ENCODE peak calls at places on chromosomes 1 and 21, in five cellular contexts. D is BE2C, V is ovary, U is uterus, F is psoas muscle. L is an unnamed sample.

GRCh38 chr1:234782057-234782800 is 172.3 kb upstream of the IRF2BP2 start:
- DNase-seq in F (no peak), V (no peak), D (no peak), U (no peak), L (no peak)

GRCh38 chr1:15728937-15729657 is 7.0 kb upstream of the SLC25A34 start:
- DNase-seq in F (no peak), U (no peak), V (no peak), D (no peak), L (no peak)

GRCh38 chr1:82646336-82646735 is 845.6 kb downstream of the ADGRL2 start:
- DNase-seq in U (no peak), D (no peak), V (no peak), F (no peak), L (no peak)

GRCh38 chr1:3688836-3689750 is 36.8 kb downstream of the TP73 start:
- DNase-seq in F (no peak), V (no peak), D (no peak), U (no peak), L (no peak)

GRCh38 chr1:54549181-54549924 is 1.3 kb downstream of the ACOT11 start:
- DNase-seq in D (no peak), F (no peak), V (no peak), U (no peak), L (no peak)

GRCh38 chr1:204398197-204399125 is 13.2 kb downstream of the PPP1R15B start:
- DNase-seq in F (no peak), D (peak; percentile 81), U (no peak), V (peak; percentile 32), L (peak; percentile 75)

GRCh38 chr21:18298228-18298627 is 53.6 kb downstream of the CHODL start:
- DNase-seq in V (no peak), F (no peak), D (no peak), U (no peak), L (no peak)

GRCh38 chr1:32903991-32904776 is 3.0 kb upstream of the TMEM54 start:
- DNase-seq in F (no peak), V (no peak), U (no peak), D (no peak), L (no peak)

GRCh38 chr1:56095924-56096655 is 483.3 kb downstream of the PLPP3 start:
- DNase-seq in U (no peak), F (peak; percentile 29), D (no peak), V (no peak), L (no peak)

GRCh38 chr1:109786531-109787021 is 22.9 kb upstream of the EPS8L3 start:
- DNase-seq in D (no peak), F (no peak), U (peak; percentile 20), V (no peak), L (peak; percentile 58)

GRCh38 chr1:40030528-40031135 is 9.9 kb upstream of the CAP1 start:
- DNase-seq in F (no peak), D (no peak), V (no peak), U (no peak), L (no peak)

GRCh38 chr1:225754940-225755635 is 22.5 kb upstream of the SRP9 start:
- DNase-seq in V (no peak), D (no peak), U (peak; percentile 42), F (no peak), L (no peak)

GRCh38 chr1:94716966-94717365 is 103.2 kb upstream of the SLC44A3 start:
- DNase-seq in V (no peak), D (no peak), F (no peak), U (no peak), L (no peak)

GRCh38 chr1:6141601-6142000 is 38.5 kb downstream of the CHD5 start:
- DNase-seq in D (no peak), U (no peak), F (no peak), V (no peak), L (no peak)

GRCh38 chr1:63628607-63629006 is 35.4 kb downstream of the PGM1 start:
- DNase-seq in U (no peak), D (no peak), V (no peak), F (no peak), L (no peak)

GRCh38 chr1:10628685-10629084 is 153.9 kb downstream of the PEX14 start:
- DNase-seq in F (no peak), U (peak; percentile 76), D (no peak), V (peak; percentile 89), L (peak; percentile 47)

GRCh38 chr1:166905930-166906329 is 29.9 kb upstream of the TADA1 start:
- DNase-seq in V (no peak), F (no peak), U (no peak), D (no peak), L (no peak)

GRCh38 chr1:100455478-100456072 is 82.4 kb upstream of the GPR88 start:
- DNase-seq in D (no peak), U (no peak), V (no peak), F (no peak), L (no peak)

GRCh38 chr1:3514404-3514803 is 59.9 kb downstream of the ARHGEF16 start:
- DNase-seq in V (no peak), U (no peak), D (no peak), F (no peak), L (no peak)

GRCh38 chr1:172265905-172266304 is 154.6 kb upstream of the C1orf105 start:
- DNase-seq in F (no peak), U (no peak), V (no peak), D (no peak), L (no peak)

GRCh38 chr1:1597275-1597930 is 2.5 kb downstream of the FNDC10 start:
- DNase-seq in V (no peak), F (no peak), U (no peak), D (peak; percentile 62), L (no peak)

GRCh38 chr1:35005711-35006110 is 20.6 kb upstream of the TMEM35B start:
- DNase-seq in V (no peak), D (no peak), U (no peak), F (no peak), L (no peak)

GRCh38 chr1:15684468-15685283 is 556 bp downstream of the PLEKHM2 start:
- DNase-seq in F (peak; percentile 59), U (peak; percentile 50), V (peak; percentile 49), D (peak; percentile 43), L (peak; percentile 72)

GRCh38 chr1:62209931-62210595 is 15.4 kb downstream of the L1TD1 start:
- DNase-seq in V (no peak), D (no peak), U (no peak), F (no peak), L (no peak)

GRCh38 chr1:93574991-93575390 is 106.6 kb downstream of the BCAR3 start:
- DNase-seq in U (no peak), V (no peak), D (no peak), F (no peak), L (no peak)
- H3K36me3 ChIP-seq in U (no peaks in the 10 kb centered on the region), V (no peaks in the 10 kb centered on the region), D (peaks cover 22% of the 10 kb centered on the region), F (peaks cover 51% of the 10 kb centered on the region), L (peaks cover 77% of the 10 kb centered on the region)

DNA sequence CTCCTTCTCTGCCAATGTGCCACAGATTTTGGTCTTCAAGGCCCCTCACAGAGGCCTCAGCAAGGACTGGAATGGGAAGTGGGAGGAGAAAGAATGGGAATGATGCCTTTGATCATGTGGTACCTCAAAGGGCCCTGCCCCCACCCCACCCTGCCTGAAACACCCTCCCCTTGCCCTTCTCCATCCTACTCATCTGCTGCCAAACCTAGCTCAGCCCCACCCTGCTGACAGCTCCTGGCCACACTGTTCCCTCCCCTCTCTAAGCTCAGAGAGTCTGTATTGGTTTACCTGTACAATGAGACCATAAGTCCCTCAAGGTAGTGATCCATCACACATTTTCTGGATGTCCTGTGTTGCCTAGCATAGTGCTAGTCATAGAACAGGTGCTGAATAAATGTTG is 6.7 kb upstream of the ARHGAP30 start:
- DNase-seq in D (no peak), F (no peak), V (no peak), U (no peak), L (no peak)
- TF ChIP-seq CTCF in D (no peak), F (no peak), V (no peak), U (no peak), L (no peak)

DNA sequence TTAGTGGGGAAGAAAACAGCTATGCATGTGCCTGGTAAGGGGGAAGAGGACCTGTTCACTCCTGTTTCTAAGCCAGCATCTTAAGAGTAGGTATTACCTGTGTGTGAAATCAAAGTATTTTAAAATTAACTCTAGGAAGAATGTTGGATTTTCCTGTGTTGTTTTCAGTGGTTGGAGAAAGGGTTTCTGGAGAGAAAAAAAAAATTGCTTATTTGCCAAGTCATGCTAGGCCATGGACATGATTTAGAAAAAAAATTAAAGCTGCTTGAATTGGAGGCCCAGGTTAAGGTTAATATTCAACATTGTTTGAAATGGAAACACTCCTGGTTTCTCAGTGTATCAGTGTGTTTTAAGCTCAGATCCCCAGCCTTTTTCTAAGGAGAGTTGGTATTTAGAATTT is 42.8 kb upstream of the DNAJC6 start:
- DNase-seq in U (no peak), V (no peak), F (no peak), D (no peak), L (no peak)
- H3K4me3 ChIP-seq in U (no peak overlapping the region), V (no peak overlapping the region), F (peak overlapping the region; percentile 59), D (peak overlapping the region; percentile 74), L (no peak overlapping the region)

GRCh38 chr21:46542588-46543092 is 62.2 kb downstream of the S100B start:
- DNase-seq in D (no peak), U (no peak), V (no peak), F (no peak), L (no peak)

GRCh38 chr21:46545363-46545762 is 59.5 kb downstream of the S100B start:
- DNase-seq in U (no peak), F (no peak), D (no peak), V (no peak), L (no peak)

GRCh38 chr21:46544824-46545223 is 60.1 kb downstream of the S100B start:
- DNase-seq in U (no peak), D (no peak), V (no peak), F (no peak), L (no peak)

GRCh38 chr21:46544003-46544402 is 60.9 kb downstream of the S100B start:
- DNase-seq in D (no peak), V (no peak), F (no peak), U (no peak), L (no peak)

GRCh38 chr21:46543306-46543705 is 61.6 kb downstream of the S100B start:
- DNase-seq in U (no peak), V (no peak), D (no peak), F (no peak), L (no peak)
- H3K36me3 ChIP-seq in U (no peaks in the 10 kb centered on the region), V (no peaks in the 10 kb centered on the region), D (peaks cover 68% of the 10 kb centered on the region), F (peaks cover 100% of the 10 kb centered on the region), L (peaks cover 88% of the 10 kb centered on the region)

DNA sequence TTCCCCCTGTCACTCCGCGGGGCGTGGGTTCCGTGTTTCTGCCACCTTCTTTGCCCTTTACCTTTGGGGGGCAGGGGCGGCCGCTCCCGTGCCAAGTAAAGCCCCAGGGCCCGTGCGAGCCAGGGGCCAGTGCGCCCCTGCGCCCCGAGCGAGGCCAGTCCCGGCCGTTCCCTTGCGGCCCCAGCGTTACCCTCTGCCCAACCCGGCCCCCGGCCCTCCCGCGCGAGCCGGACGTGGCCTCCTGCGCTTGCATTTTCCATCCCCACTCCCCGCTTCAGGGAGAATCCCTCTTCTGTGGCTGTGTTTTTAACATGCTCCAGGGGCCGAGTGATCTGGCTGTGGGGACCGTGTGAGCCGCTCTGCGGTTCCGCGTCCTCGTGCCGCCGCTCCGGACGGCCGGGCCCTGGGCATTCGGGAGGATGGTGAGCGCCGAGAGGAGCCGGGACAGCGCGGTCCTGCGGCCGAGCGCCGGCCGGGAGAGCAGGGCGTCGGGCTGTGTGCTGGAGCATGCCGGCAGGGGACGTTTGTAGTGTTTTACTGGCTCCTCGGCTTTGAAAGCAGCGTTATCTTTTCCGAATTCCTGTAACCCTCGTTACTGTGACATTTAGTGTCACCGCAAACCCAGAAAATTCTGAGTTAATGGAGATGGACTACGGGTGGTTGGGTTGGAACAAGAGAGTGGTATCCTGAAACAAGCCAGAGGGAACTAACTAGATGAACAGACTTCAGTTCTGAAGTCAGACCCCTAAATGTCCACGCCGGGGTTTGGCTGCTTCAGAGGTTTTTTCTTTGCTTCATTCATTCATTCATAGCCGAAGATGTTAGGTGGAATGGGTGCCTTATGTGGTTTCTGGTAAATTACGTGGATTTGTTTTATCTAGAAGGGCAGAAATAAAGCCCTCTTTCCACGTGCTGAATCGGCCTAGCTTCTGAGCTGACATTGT is 1.1 kb downstream of the GALNT2 start:
- DNase-seq in D (peak; percentile 46), U (no peak), V (peak; percentile 59), F (peak; percentile 54), L (peak; percentile 62)
- TF ChIP-seq CTCF in D (peak; percentile 6), U (no peak), V (no peak), F (no peak), L (no peak)

L was measured in lower lobe of right lung.